ENCODE peak calls at places on chromosomes 4 and X, in six cellular contexts. P, K, G, L, C and Y are unnamed samples.

GRCh38 chrX:1322393-1322792 is 14.2 kb upstream of the IL3RA start:
- DNase-seq in P (no peak), K (no peak), G (no peak), L (no peak), C (no peak), Y (peak; percentile 15)

GRCh38 chr4:180695851-180696250 is 1547.4 kb upstream of the TENM3 start:
- DNase-seq in P (no peak), K (no peak), G (no peak), L (no peak), C (no peak), Y (no peak)

GRCh38 chr4:113844369-113844768 is 82.8 kb upstream of the CAMK2D start:
- DNase-seq in P (no peak), K (no peak), G (no peak), L (no peak), C (no peak), Y (no peak)

GRCh38 chr4:112296949-112297483 is at the start of gene ALPK1:
- DNase-seq in P (peak; percentile 83), K (no peak), G (peak; percentile 22), L (no peak), C (no peak), Y (no peak)

GRCh38 chr4:1112821-1113182 is 562 bp downstream of the RNF212 start:
- DNase-seq in P (no peak), K (no peak), G (no peak), L (no peak), C (no peak), Y (no peak)

GRCh38 chrX:53294024-53294648 is 12.8 kb upstream of the IQSEC2 start:
- DNase-seq in P (peak; percentile 32), K (no peak), G (no peak), L (no peak), C (no peak), Y (no peak)

GRCh38 chr4:101019941-101020401 is 327.4 kb downstream of the PPP3CA start:
- DNase-seq in P (peak; percentile 11), K (no peak), G (no peak), L (no peak), C (no peak), Y (no peak)

GRCh38 chrX:389021-389441 is 2.3 kb upstream of the PPP2R3B start:
- DNase-seq in P (no peak), K (no peak), G (no peak), L (no peak), C (no peak), Y (peak; percentile 51)

GRCh38 chrX:152137771-152138387 is 498 bp downstream of the MAGEA10 start:
- DNase-seq in P (no peak), K (no peak), G (no peak), L (no peak), C (no peak), Y (no peak)

GRCh38 chr4:141599853-141600252 is 36.5 kb upstream of the IL15 start:
- DNase-seq in P (no peak), K (no peak), G (no peak), L (no peak), C (no peak), Y (no peak)

GRCh38 chr4:16516796-16517413 is 290.6 kb upstream of the TAPT1 start:
- DNase-seq in P (no peak), K (peak; percentile 35), G (peak; percentile 1), L (no peak), C (no peak), Y (no peak)

GRCh38 chrX:31934842-31935241 is 863.0 kb upstream of the FTHL17 start:
- DNase-seq in P (no peak), K (no peak), G (no peak), L (no peak), C (no peak), Y (no peak)

GRCh38 chrX:97527725-97528124 is 644.0 kb downstream of the RPA4 start:
- DNase-seq in P (no peak), K (no peak), G (no peak), L (no peak), C (no peak), Y (no peak)

GRCh38 chr4:17347445-17347844 is 164.4 kb downstream of the QDPR start:
- DNase-seq in P (peak; percentile 3), K (no peak), G (peak; percentile 10), L (no peak), C (peak; percentile 9), Y (no peak)

GRCh38 chr4:163172666-163173065 is 6.0 kb upstream of the NAF1 start:
- DNase-seq in P (no peak), K (no peak), G (no peak), L (no peak), C (no peak), Y (no peak)

GRCh38 chr4:6087669-6088068 is 69.4 kb upstream of the C4orf50 start:
- DNase-seq in P (peak; percentile 54), K (no peak), G (no peak), L (no peak), C (no peak), Y (no peak)

GRCh38 chr4:140180577-140180976 is 26.6 kb upstream of the MAML3 start:
- DNase-seq in P (no peak), K (no peak), G (no peak), L (no peak), C (no peak), Y (no peak)

GRCh38 chr4:6360385-6360784 is 90.7 kb downstream of the WFS1 start:
- DNase-seq in P (no peak), K (no peak), G (no peak), L (no peak), C (no peak), Y (no peak)

GRCh38 chr4:143225167-143225566 is 40.5 kb downstream of the USP38 start:
- DNase-seq in P (no peak), K (no peak), G (no peak), L (no peak), C (no peak), Y (no peak)

GRCh38 chr4:111127842-111128241 is 505.0 kb upstream of the PITX2 start:
- DNase-seq in P (no peak), K (no peak), G (no peak), L (no peak), C (no peak), Y (no peak)

GRCh38 chr4:123555500-123556273 is 159.1 kb downstream of the SPRY1 start:
- DNase-seq in P (peak; percentile 81), K (peak; percentile 45), G (no peak), L (no peak), C (no peak), Y (peak; percentile 90)

GRCh38 chr4:129167640-129168260 is 71.8 kb downstream of the C4orf33 start:
- DNase-seq in P (no peak), K (no peak), G (no peak), L (no peak), C (no peak), Y (no peak)

GRCh38 chr4:127732623-127733199 is 2.5 kb downstream of the SLC25A31 start:
- DNase-seq in P (peak; percentile 33), K (no peak), G (no peak), L (no peak), C (no peak), Y (no peak)

GRCh38 chrX:45505214-45505613 is 304.5 kb upstream of the DIPK2B start:
- DNase-seq in P (peak; percentile 31), K (no peak), G (no peak), L (no peak), C (no peak), Y (no peak)

GRCh38 chr4:85423414-85423813 is 51.5 kb upstream of the ARHGAP24 start:
- DNase-seq in P (no peak), K (no peak), G (no peak), L (no peak), C (no peak), Y (no peak)

GRCh38 chr4:152817331-152817730 is 37.6 kb downstream of the ARFIP1 start:
- DNase-seq in P (no peak), K (no peak), G (no peak), L (no peak), C (no peak), Y (no peak)

GRCh38 chr4:1092026-1092982 is 21.1 kb downstream of the RNF212 start:
- DNase-seq in P (no peak), K (no peak), G (no peak), L (no peak), C (no peak), Y (no peak)

GRCh38 chr4:160316036-160316435 is 1213.2 kb downstream of the RAPGEF2 start:
- DNase-seq in P (no peak), K (no peak), G (no peak), L (no peak), C (no peak), Y (no peak)

GRCh38 chr4:156778606-156779005 is 193.0 kb downstream of the PDGFC start:
- DNase-seq in P (peak; percentile 32), K (no peak), G (no peak), L (no peak), C (no peak), Y (no peak)

GRCh38 chrX:15343075-15343476 is 7.8 kb upstream of the PIGA start:
- DNase-seq in P (peak; percentile 84), K (no peak), G (no peak), L (no peak), C (no peak), Y (no peak)

GRCh38 chrX:130028196-130028595 is 45.8 kb downstream of the BCORL1 start:
- DNase-seq in P (peak; percentile 57), K (peak; percentile 47), G (no peak), L (no peak), C (peak; percentile 50), Y (peak; percentile 68)